ENCODE peak calls at places on chromosomes 13 and 19, in ten cellular contexts. One of them, this sample, is unnamed.

GRCh38 chr19:3868770-3869456 is at the start of gene ZFR2:
- DNase-seq in H9: peak
- DNase-seq in WTC11: peak
- DNase-seq in cardiac muscle cell: peak
- DNase-seq in AG10803: no peak
- DNase-seq in ascending aorta: no peak
- DNase-seq in spleen: no peak
- DNase-seq in AG09309: no peak
- DNase-seq in WERI-Rb-1: peak
- DNase-seq in CD8-positive, alpha-beta T cell: peak
- DNase-seq in this sample: no peak

GRCh38 chr19:8252922-8253589 is 43.9 kb downstream of the CERS4 start:
- DNase-seq in H9: peak
- DNase-seq in WTC11: peak
- DNase-seq in cardiac muscle cell: peak
- DNase-seq in AG10803: peak
- DNase-seq in ascending aorta: no peak
- DNase-seq in spleen: peak
- DNase-seq in AG09309: peak
- DNase-seq in WERI-Rb-1: peak
- DNase-seq in CD8-positive, alpha-beta T cell: peak
- DNase-seq in this sample: peak

GRCh38 chr19:18417250-18418033 is 1.8 kb upstream of the SSBP4 start:
- DNase-seq in H9: peak
- DNase-seq in WTC11: peak
- DNase-seq in cardiac muscle cell: peak
- DNase-seq in AG10803: peak
- DNase-seq in ascending aorta: no peak
- DNase-seq in spleen: peak
- DNase-seq in AG09309: no peak
- DNase-seq in WERI-Rb-1: peak
- DNase-seq in CD8-positive, alpha-beta T cell: no peak
- DNase-seq in this sample: no peak

GRCh38 chr19:2045501-2046045 is 5.5 kb downstream of the MKNK2 start:
- DNase-seq in H9: no peak
- DNase-seq in WTC11: no peak
- DNase-seq in cardiac muscle cell: no peak
- DNase-seq in AG10803: no peak
- DNase-seq in ascending aorta: no peak
- DNase-seq in spleen: peak
- DNase-seq in AG09309: no peak
- DNase-seq in WERI-Rb-1: no peak
- DNase-seq in CD8-positive, alpha-beta T cell: no peak
- DNase-seq in this sample: no peak

GRCh38 chr13:100646871-100647270 is 27.7 kb downstream of the TMTC4 start:
- DNase-seq in H9: no peak
- DNase-seq in WTC11: no peak
- DNase-seq in cardiac muscle cell: no peak
- DNase-seq in AG10803: no peak
- DNase-seq in ascending aorta: no peak
- DNase-seq in spleen: no peak
- DNase-seq in AG09309: no peak
- DNase-seq in WERI-Rb-1: no peak
- DNase-seq in CD8-positive, alpha-beta T cell: no peak
- DNase-seq in this sample: no peak

GRCh38 chr19:44777715-44778347 is at the start of gene CBLC:
- DNase-seq in H9: peak
- DNase-seq in WTC11: peak
- DNase-seq in cardiac muscle cell: peak
- DNase-seq in AG10803: no peak
- DNase-seq in ascending aorta: no peak
- DNase-seq in spleen: no peak
- DNase-seq in AG09309: no peak
- DNase-seq in WERI-Rb-1: no peak
- DNase-seq in CD8-positive, alpha-beta T cell: no peak
- DNase-seq in this sample: no peak

GRCh38 chr13:109628251-109628699 is 158.1 kb downstream of the IRS2 start:
- DNase-seq in H9: no peak
- DNase-seq in WTC11: no peak
- DNase-seq in cardiac muscle cell: no peak
- DNase-seq in AG10803: peak
- DNase-seq in ascending aorta: no peak
- DNase-seq in spleen: no peak
- DNase-seq in AG09309: peak
- DNase-seq in WERI-Rb-1: no peak
- DNase-seq in CD8-positive, alpha-beta T cell: no peak
- DNase-seq in this sample: peak

GRCh38 chr19:4547303-4548237 is 7.7 kb upstream of the LRG1 start:
- DNase-seq in H9: no peak
- DNase-seq in WTC11: peak
- DNase-seq in cardiac muscle cell: no peak
- DNase-seq in AG10803: no peak
- DNase-seq in ascending aorta: no peak
- DNase-seq in spleen: peak
- DNase-seq in AG09309: no peak
- DNase-seq in WERI-Rb-1: peak
- DNase-seq in CD8-positive, alpha-beta T cell: no peak
- DNase-seq in this sample: no peak

GRCh38 chr19:31430381-31430780 is 81.1 kb upstream of the TSHZ3 start:
- DNase-seq in H9: no peak
- DNase-seq in WTC11: no peak
- DNase-seq in cardiac muscle cell: no peak
- DNase-seq in AG10803: no peak
- DNase-seq in ascending aorta: no peak
- DNase-seq in spleen: no peak
- DNase-seq in AG09309: no peak
- DNase-seq in WERI-Rb-1: no peak
- DNase-seq in CD8-positive, alpha-beta T cell: no peak
- DNase-seq in this sample: no peak

GRCh38 chr19:18280247-18281081 is 958 bp downstream of the JUND start:
- DNase-seq in H9: peak
- DNase-seq in WTC11: peak
- DNase-seq in cardiac muscle cell: peak
- DNase-seq in AG10803: peak
- DNase-seq in ascending aorta: no peak
- DNase-seq in spleen: peak
- DNase-seq in AG09309: no peak
- DNase-seq in WERI-Rb-1: peak
- DNase-seq in CD8-positive, alpha-beta T cell: peak
- DNase-seq in this sample: no peak

DNA sequence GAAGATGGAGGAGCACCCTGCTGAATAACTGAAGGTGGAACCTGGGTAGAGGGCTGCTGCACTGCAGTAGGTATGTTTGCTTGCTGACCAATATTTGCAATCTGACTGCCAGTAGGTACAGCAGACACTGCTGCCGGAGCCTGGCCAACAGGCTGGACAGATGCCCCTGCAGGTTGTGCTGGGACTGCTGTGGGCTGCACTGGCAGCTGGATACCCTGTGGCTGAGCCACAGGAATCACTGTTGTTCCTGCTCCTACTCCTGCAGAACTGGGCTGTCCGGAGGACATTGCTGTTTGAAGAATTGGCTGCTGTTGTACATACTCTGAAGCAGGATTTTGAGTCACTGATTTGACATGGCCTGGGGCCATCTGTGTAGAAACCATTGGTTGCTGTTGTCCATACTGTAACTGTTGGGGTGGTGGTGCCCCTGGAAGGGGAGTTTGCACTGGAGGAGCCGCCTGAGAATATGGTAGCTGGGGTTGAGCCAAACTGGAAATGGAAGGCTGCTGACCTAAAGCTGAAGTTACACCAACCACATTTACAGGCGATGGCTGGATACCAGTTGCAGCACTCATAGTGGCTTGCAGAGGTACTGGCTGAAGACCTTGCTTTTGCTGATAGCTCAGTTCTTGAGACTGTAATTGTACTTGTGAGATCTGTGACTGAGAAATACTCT is 2.2 kb downstream of the TSC22D1 start:
- DNase-seq in H9: peak
- DNase-seq in WTC11: no peak
- DNase-seq in cardiac muscle cell: peak
- DNase-seq in AG10803: peak
- DNase-seq in ascending aorta: no peak
- DNase-seq in spleen: no peak
- DNase-seq in AG09309: peak
- DNase-seq in WERI-Rb-1: no peak
- DNase-seq in CD8-positive, alpha-beta T cell: no peak
- DNase-seq in this sample: peak
- TF ChIP-seq CTCF in H9: peak
- TF ChIP-seq CTCF in WTC11: no peak
- TF ChIP-seq CTCF in cardiac muscle cell: peak
- TF ChIP-seq CTCF in AG10803: peak
- TF ChIP-seq CTCF in ascending aorta: peak
- TF ChIP-seq CTCF in spleen: no peak
- TF ChIP-seq CTCF in AG09309: peak
- TF ChIP-seq CTCF in WERI-Rb-1: peak
- TF ChIP-seq CTCF in CD8-positive, alpha-beta T cell: no peak
- TF ChIP-seq CTCF in this sample: peak

DNA sequence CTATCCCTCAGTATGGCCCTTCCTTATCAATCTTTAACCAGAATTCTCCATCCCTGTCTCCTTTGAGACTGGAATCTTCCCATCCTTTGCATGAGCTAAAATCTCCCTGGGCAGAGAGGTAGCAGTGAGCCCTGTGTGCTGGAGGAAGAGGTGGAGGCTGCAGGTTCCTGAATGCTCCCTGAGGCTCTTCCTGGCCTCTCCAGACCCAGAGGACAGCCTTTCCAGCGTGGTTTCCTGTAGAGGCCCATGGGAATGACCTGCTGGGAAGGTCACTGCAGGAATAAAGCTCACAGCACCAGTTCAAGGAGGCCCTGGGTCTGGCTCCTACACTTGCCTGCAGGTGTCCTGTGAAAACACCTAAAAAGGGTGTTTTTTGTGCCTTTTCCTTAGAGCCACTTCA is 4.6 kb downstream of the OR10H2 start:
- DNase-seq in H9: no peak
- DNase-seq in WTC11: no peak
- DNase-seq in cardiac muscle cell: no peak
- DNase-seq in AG10803: no peak
- DNase-seq in ascending aorta: no peak
- DNase-seq in spleen: no peak
- DNase-seq in AG09309: no peak
- DNase-seq in WERI-Rb-1: no peak
- DNase-seq in CD8-positive, alpha-beta T cell: no peak
- DNase-seq in this sample: no peak
- TF ChIP-seq CTCF in H9: no peak
- TF ChIP-seq CTCF in WTC11: no peak
- TF ChIP-seq CTCF in cardiac muscle cell: no peak
- TF ChIP-seq CTCF in AG10803: no peak
- TF ChIP-seq CTCF in ascending aorta: no peak
- TF ChIP-seq CTCF in spleen: no peak
- TF ChIP-seq CTCF in AG09309: no peak
- TF ChIP-seq CTCF in WERI-Rb-1: no peak
- TF ChIP-seq CTCF in CD8-positive, alpha-beta T cell: no peak
- TF ChIP-seq CTCF in this sample: no peak

GRCh38 chr19:49117677-49118564 is 1.0 kb downstream of the C19orf73 start:
- DNase-seq in H9: no peak
- DNase-seq in WTC11: no peak
- DNase-seq in cardiac muscle cell: no peak
- DNase-seq in AG10803: no peak
- DNase-seq in ascending aorta: no peak
- DNase-seq in spleen: no peak
- DNase-seq in AG09309: no peak
- DNase-seq in WERI-Rb-1: no peak
- DNase-seq in CD8-positive, alpha-beta T cell: no peak
- DNase-seq in this sample: no peak

GRCh38 chr19:49120325-49120683 is 960 bp downstream of the PPFIA3 start:
- DNase-seq in H9: no peak
- DNase-seq in WTC11: no peak
- DNase-seq in cardiac muscle cell: no peak
- DNase-seq in AG10803: no peak
- DNase-seq in ascending aorta: no peak
- DNase-seq in spleen: no peak
- DNase-seq in AG09309: no peak
- DNase-seq in WERI-Rb-1: no peak
- DNase-seq in CD8-positive, alpha-beta T cell: no peak
- DNase-seq in this sample: no peak

GRCh38 chr19:49120868-49121267 is 1.5 kb downstream of the PPFIA3 start:
- DNase-seq in H9: no peak
- DNase-seq in WTC11: no peak
- DNase-seq in cardiac muscle cell: no peak
- DNase-seq in AG10803: no peak
- DNase-seq in ascending aorta: no peak
- DNase-seq in spleen: no peak
- DNase-seq in AG09309: no peak
- DNase-seq in WERI-Rb-1: no peak
- DNase-seq in CD8-positive, alpha-beta T cell: no peak
- DNase-seq in this sample: no peak

GRCh38 chr19:49119411-49120324 is at the start of gene PPFIA3:
- DNase-seq in H9: peak
- DNase-seq in WTC11: peak
- DNase-seq in cardiac muscle cell: peak
- DNase-seq in AG10803: peak
- DNase-seq in ascending aorta: no peak
- DNase-seq in spleen: peak
- DNase-seq in AG09309: no peak
- DNase-seq in WERI-Rb-1: no peak
- DNase-seq in CD8-positive, alpha-beta T cell: peak
- DNase-seq in this sample: no peak

DNA sequence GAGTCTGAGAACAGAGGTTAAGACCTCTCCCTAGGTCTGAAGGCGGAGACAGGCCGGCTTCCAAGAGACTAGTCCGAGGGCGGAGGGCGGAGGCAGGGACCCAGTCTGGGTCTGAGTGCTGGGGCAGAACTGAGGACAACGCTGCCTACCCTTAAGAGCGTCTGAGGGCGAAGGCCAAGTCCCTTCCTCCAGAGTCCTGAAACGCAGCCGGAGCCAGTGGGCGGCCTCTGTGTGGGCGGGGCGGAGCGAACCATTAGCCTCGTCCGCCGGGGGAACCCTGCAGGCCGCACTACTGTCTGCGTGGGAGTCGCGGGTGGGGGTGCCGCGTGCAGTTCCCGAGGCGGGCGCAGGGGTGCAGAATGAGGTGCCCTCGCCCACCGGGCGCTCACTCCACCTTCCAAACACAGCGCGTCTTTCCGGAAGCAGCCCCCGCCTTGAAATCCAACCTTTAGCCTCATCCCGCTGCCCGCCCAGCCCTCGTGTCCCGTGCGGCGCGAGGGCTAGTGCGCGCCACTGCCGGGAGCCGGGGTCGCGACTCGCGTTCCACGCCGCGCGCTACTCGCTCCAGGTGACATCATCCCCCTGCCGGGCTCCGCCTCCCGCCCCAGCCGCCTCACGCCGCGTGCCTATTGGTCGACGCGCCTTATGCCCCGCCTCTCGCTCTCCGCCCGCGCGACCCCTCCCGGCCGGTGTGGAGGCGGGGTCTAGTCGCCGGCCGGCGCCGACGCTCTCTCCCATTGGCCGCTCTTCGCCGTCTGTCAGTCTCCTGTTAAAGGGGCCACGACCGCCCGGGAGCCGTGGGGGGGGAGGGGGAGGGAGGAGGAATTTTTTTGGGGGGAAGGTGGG is at the start of gene C19orf73:
- DNase-seq in H9: peak
- DNase-seq in WTC11: peak
- DNase-seq in cardiac muscle cell: peak
- DNase-seq in AG10803: peak
- DNase-seq in ascending aorta: peak
- DNase-seq in spleen: peak
- DNase-seq in AG09309: peak
- DNase-seq in WERI-Rb-1: peak
- DNase-seq in CD8-positive, alpha-beta T cell: peak
- DNase-seq in this sample: peak
- TF ChIP-seq CTCF in H9: no peak
- TF ChIP-seq CTCF in WTC11: no peak
- TF ChIP-seq CTCF in cardiac muscle cell: no peak
- TF ChIP-seq CTCF in AG10803: no peak
- TF ChIP-seq CTCF in ascending aorta: peak
- TF ChIP-seq CTCF in spleen: peak
- TF ChIP-seq CTCF in AG09309: no peak
- TF ChIP-seq CTCF in WERI-Rb-1: no peak
- TF ChIP-seq CTCF in CD8-positive, alpha-beta T cell: peak
- TF ChIP-seq CTCF in this sample: no peak

GRCh38 chr13:79631260-79631659 is 150.3 kb downstream of the NDFIP2 start:
- DNase-seq in H9: no peak
- DNase-seq in WTC11: no peak
- DNase-seq in cardiac muscle cell: no peak
- DNase-seq in AG10803: peak
- DNase-seq in ascending aorta: no peak
- DNase-seq in spleen: no peak
- DNase-seq in AG09309: peak
- DNase-seq in WERI-Rb-1: no peak
- DNase-seq in CD8-positive, alpha-beta T cell: no peak
- DNase-seq in this sample: peak
- TF ChIP-seq CTCF in H9: peak
- TF ChIP-seq CTCF in WTC11: no peak
- TF ChIP-seq CTCF in cardiac muscle cell: peak
- TF ChIP-seq CTCF in AG10803: peak
- TF ChIP-seq CTCF in ascending aorta: no peak
- TF ChIP-seq CTCF in spleen: no peak
- TF ChIP-seq CTCF in AG09309: peak
- TF ChIP-seq CTCF in WERI-Rb-1: no peak
- TF ChIP-seq CTCF in CD8-positive, alpha-beta T cell: no peak
- TF ChIP-seq CTCF in this sample: peak